ENCODE peak calls at places on chromosome 10, in seven cellular contexts. E is NCI-H2081 treated with DMSO at 0.1 percent for 48 hours; V is cardiac muscle cell; L is choroid plexus epithelial cell; X is testis; H is activated naive CD8-positive, alpha-beta T cell treated with anti-CD3 and anti-CD28 coated beads, Interleukin-2, amount 50 U/mL, for 24 hours; W is RKO. M is an unnamed sample.
A peak's percentile ranks its signal among the peaks of the same experiment; 100 is the strongest.

GRCh38 chr10:91860885-91861284 is 48.4 kb downstream of the FGFBP3 start:
- DNase-seq in V (no peak), E (no peak), W (no peak), X (no peak), H (no peak), L (no peak), M (no peak)

GRCh38 chr10:119428789-119429188 is 113.7 kb downstream of the RGS10 start:
- DNase-seq in E (no peak), W (no peak), X (no peak), L (no peak), H (no peak), V (peak; percentile 25), M (no peak)

GRCh38 chr10:69360485-69361302 is 56.0 kb downstream of the TACR2 start:
- DNase-seq in X (peak; percentile 67), E (no peak), V (peak; percentile 92), H (no peak), L (peak; percentile 93), W (no peak), M (peak; percentile 56)

GRCh38 chr10:109343293-109343692 is 580.0 kb downstream of the XPNPEP1 start:
- DNase-seq in W (peak; percentile 41), L (no peak), X (no peak), E (no peak), H (no peak), V (no peak), M (no peak)

GRCh38 chr10:79608505-79609375 is 2.0 kb upstream of the SFTPA1 start:
- DNase-seq in V (peak; percentile 38), L (peak; percentile 33), W (peak; percentile 3), E (no peak), X (peak; percentile 30), H (peak; percentile 56), M (no peak)

GRCh38 chr10:23516530-23516929 is 77.7 kb downstream of the OTUD1 start:
- DNase-seq in L (peak; percentile 67), H (no peak), W (peak; percentile 67), X (no peak), E (no peak), V (peak; percentile 36), M (no peak)

GRCh38 chr10:119284679-119285096 is 77.3 kb downstream of the GRK5 start:
- DNase-seq in V (no peak), L (no peak), E (no peak), X (peak; percentile 49), W (no peak), H (no peak), M (no peak)

GRCh38 chr10:58797356-58797755 is 284.7 kb downstream of the BICC1 start:
- DNase-seq in L (peak; percentile 64), X (no peak), V (no peak), E (no peak), W (no peak), H (no peak), M (no peak)

GRCh38 chr10:30865141-30865926 is 166.3 kb downstream of the ZNF438 start:
- DNase-seq in X (no peak), W (no peak), H (no peak), E (no peak), L (peak; percentile 45), V (peak; percentile 78), M (no peak)

GRCh38 chr10:124678566-124679240 is 65.5 kb downstream of the FAM53B start:
- DNase-seq in V (no peak), L (no peak), X (no peak), H (no peak), W (no peak), E (no peak), M (no peak)

GRCh38 chr10:34781709-34782108 is 33.4 kb downstream of the PARD3 start:
- DNase-seq in W (no peak), E (no peak), V (no peak), X (no peak), L (no peak), H (no peak), M (no peak)

GRCh38 chr10:67629461-67629971 is 66.5 kb downstream of the CTNNA3 start:
- DNase-seq in W (no peak), V (peak; percentile 8), H (no peak), E (no peak), L (peak; percentile 26), X (no peak), M (no peak)

GRCh38 chr10:97903128-97904025 is 53.7 kb downstream of the GOLGA7B start:
- DNase-seq in H (no peak), V (no peak), X (no peak), L (no peak), W (no peak), E (no peak), M (peak; percentile 56)

GRCh38 chr10:102114861-102115618 is 5.1 kb downstream of the LDB1 start:
- DNase-seq in X (peak; percentile 95), L (peak; percentile 80), H (peak; percentile 91), V (peak; percentile 84), W (peak; percentile 76), E (no peak), M (peak; percentile 90)

GRCh38 chr10:119030421-119031250 is 1.1 kb downstream of the NANOS1 start:
- DNase-seq in W (peak; percentile 72), H (peak; percentile 48), X (peak; percentile 64), L (peak; percentile 63), E (no peak), V (peak; percentile 57), M (peak; percentile 39)

GRCh38 chr10:132115736-132116135 is 50.0 kb downstream of the JAKMIP3 start:
- DNase-seq in E (no peak), W (no peak), V (peak; percentile 48), X (peak; percentile 32), H (no peak), L (peak; percentile 31), M (peak; percentile 19)

GRCh38 chr10:114250716-114251115 is 11.7 kb downstream of the VWA2 start:
- DNase-seq in L (no peak), X (no peak), V (no peak), H (no peak), E (no peak), W (no peak), M (no peak)

GRCh38 chr10:112429147-112429546 is 17.6 kb downstream of the ZDHHC6 start:
- DNase-seq in X (no peak), W (no peak), V (no peak), E (no peak), L (no peak), H (no peak), M (no peak)

GRCh38 chr10:11444148-11444516 is 167.3 kb downstream of the USP6NL start:
- DNase-seq in W (no peak), E (no peak), V (no peak), L (no peak), X (no peak), H (no peak), M (no peak)

GRCh38 chr10:100999742-101000601 is at the start of gene LZTS2:
- DNase-seq in V (no peak), L (no peak), W (no peak), H (no peak), E (no peak), X (no peak), M (peak; percentile 62)

GRCh38 chr10:19592276-19592675 is 224.0 kb upstream of the PLXDC2 start:
- DNase-seq in X (no peak), E (no peak), H (no peak), L (peak; percentile 55), V (no peak), W (peak; percentile 30), M (no peak)

GRCh38 chr10:69685802-69686585 is 55.9 kb downstream of the FAM241B start:
- DNase-seq in X (peak; percentile 41), V (peak; percentile 55), E (no peak), L (peak; percentile 57), W (no peak), H (no peak), M (peak; percentile 31)

GRCh38 chr10:88728107-88728763 is 22.2 kb downstream of the LIPK start:
- DNase-seq in L (peak; percentile 37), V (peak; percentile 17), H (peak; percentile 70), E (no peak), W (no peak), X (peak; percentile 88), M (no peak)

GRCh38 chr10:102287538-102287937 is 42.2 kb downstream of the GBF1 start:
- DNase-seq in W (no peak), E (no peak), V (no peak), L (no peak), H (no peak), X (no peak), M (no peak)

GRCh38 chr10:88315746-88316145 is 267.4 kb downstream of the RNLS start:
- DNase-seq in L (peak; percentile 13), X (no peak), E (no peak), H (no peak), W (no peak), V (no peak), M (no peak)

GRCh38 chr10:28391283-28391682 is 88.4 kb upstream of the MPP7 start:
- DNase-seq in W (peak; percentile 43), E (no peak), V (no peak), L (no peak), X (no peak), H (no peak), M (no peak)

GRCh38 chr10:62653254-62653653 is 151.3 kb upstream of the ADO start:
- DNase-seq in V (no peak), E (no peak), W (no peak), X (no peak), H (no peak), L (no peak), M (no peak)

GRCh38 chr10:129094233-129094632 is 372.8 kb upstream of the MGMT start:
- DNase-seq in E (no peak), W (no peak), V (no peak), X (no peak), H (no peak), L (no peak), M (no peak)

GRCh38 chr10:102327641-102328040 is 67.9 kb upstream of the NFKB2 start:
- DNase-seq in E (no peak), X (no peak), W (no peak), V (no peak), H (no peak), L (no peak), M (no peak)

GRCh38 chr10:6048281-6049030 is 13.7 kb downstream of the IL2RA start:
- DNase-seq in E (no peak), W (no peak), H (no peak), X (no peak), L (no peak), V (no peak), M (no peak)

GRCh38 chr10:7789390-7789789 is 1.4 kb downstream of the ATP5F1C start:
- DNase-seq in W (peak; percentile 70), E (no peak), H (no peak), X (peak; percentile 63), L (peak; percentile 32), V (peak; percentile 42), M (no peak)

GRCh38 chr10:52586710-52587109 is 185.9 kb downstream of the MBL2 start:
- DNase-seq in V (no peak), E (no peak), L (no peak), W (no peak), H (no peak), X (no peak), M (no peak)

GRCh38 chr10:25113231-25114035 is 61.4 kb upstream of the GPR158 start:
- DNase-seq in H (peak; percentile 52), W (peak; percentile 81), V (peak; percentile 95), L (peak; percentile 89), E (peak; percentile 26), X (peak; percentile 93), M (peak; percentile 83)

M was measured in dorsolateral prefrontal cortex.